ENCODE peak calls at places on chromosomes 4 and X, in eight cellular contexts. Y is central memory CD8-positive, alpha-beta T cell; P is ovary; H is midbrain; W is PC-3; F is endothelial cell of umbilical vein; O is stimulated activated CD4-positive, alpha-beta T cell treated with anti-CD3 and anti-CD28 coated beads, TNF-alpha, amount 100 ng/mL, for 4 hours; D is progenitor cell of endocrine pancreas. K is an unnamed sample.

GRCh38 chr4:140952709-140953108 is 180.6 kb downstream of the RNF150 start:
- DNase-seq in Y (no peak), P (no peak), H (no peak), W (peak), F (no peak), O (no peak), D (no peak), K (no peak)

GRCh38 chr4:75142377-75142776 is 209.5 kb downstream of the PARM1 start:
- DNase-seq in Y (no peak), P (no peak), H (no peak), W (peak), F (no peak), O (no peak), D (no peak), K (no peak)

GRCh38 chrX:128436397-128437103 is 384.3 kb upstream of the ACTRT1 start:
- DNase-seq in Y (no peak), P (no peak), H (no peak), W (peak), F (peak), O (no peak), D (no peak), K (no peak)

GRCh38 chrX:45775462-45775861 is 574.8 kb upstream of the DIPK2B start:
- DNase-seq in Y (no peak), P (no peak), H (no peak), W (peak), F (peak), O (no peak), D (no peak), K (peak)

GRCh38 chr4:47837582-47838294 is at the start of gene CORIN:
- DNase-seq in Y (no peak), P (no peak), H (no peak), W (peak), F (no peak), O (peak), D (no peak), K (peak)

GRCh38 chrX:139720979-139721378 is 13.0 kb upstream of the MCF2 start:
- DNase-seq in Y (no peak), P (no peak), H (no peak), W (no peak), F (no peak), O (no peak), D (no peak), K (no peak)

GRCh38 chrX:112058255-112058654 is 24.3 kb downstream of the TRPC5 start:
- DNase-seq in Y (no peak), P (no peak), H (no peak), W (no peak), F (no peak), O (no peak), D (no peak), K (no peak)

GRCh38 chr4:142615324-142615665 is 230.8 kb downstream of the INPP4B start:
- DNase-seq in Y (no peak), P (no peak), H (no peak), W (peak), F (no peak), O (no peak), D (no peak), K (no peak)

GRCh38 chrX:39162322-39162721 is 361.1 kb downstream of the MID1IP1 start:
- DNase-seq in Y (no peak), P (peak), H (no peak), W (no peak), F (no peak), O (peak), D (no peak), K (no peak)

GRCh38 chr4:88963817-88964216 is 93.2 kb downstream of the FAM13A start:
- DNase-seq in Y (no peak), P (no peak), H (no peak), W (peak), F (peak), O (no peak), D (no peak), K (no peak)

GRCh38 chr4:164959896-164960295 is 17.6 kb downstream of the TRIM61 start:
- DNase-seq in Y (no peak), P (no peak), H (no peak), W (peak), F (no peak), O (no peak), D (no peak), K (no peak)

GRCh38 chr4:178174756-178175155 is 732.5 kb upstream of the AGA start:
- DNase-seq in Y (no peak), P (no peak), H (no peak), W (no peak), F (no peak), O (no peak), D (no peak), K (no peak)

GRCh38 chr4:183996868-183997267 is 91.8 kb downstream of the STOX2 start:
- DNase-seq in Y (no peak), P (no peak), H (no peak), W (peak), F (no peak), O (no peak), D (no peak), K (no peak)

GRCh38 chrX:70196961-70197805 is 19.9 kb downstream of the DGAT2L6 start:
- DNase-seq in Y (peak), P (no peak), H (no peak), W (peak), F (peak), O (peak), D (peak), K (peak)

GRCh38 chr4:101158136-101158485 is 189.2 kb downstream of the PPP3CA start:
- DNase-seq in Y (no peak), P (no peak), H (no peak), W (no peak), F (no peak), O (no peak), D (no peak), K (no peak)

GRCh38 chrX:153688900-153689590 is 1.3 kb downstream of the SLC6A8 start:
- DNase-seq in Y (no peak), P (peak), H (peak), W (peak), F (peak), O (no peak), D (no peak), K (peak)

GRCh38 chr4:121950680-121951569 is 935 bp downstream of the TRPC3 start:
- DNase-seq in Y (no peak), P (no peak), H (no peak), W (no peak), F (peak), O (peak), D (peak), K (peak)

GRCh38 chr4:175947117-175947722 is 118.4 kb upstream of the WDR17 start:
- DNase-seq in Y (no peak), P (no peak), H (peak), W (peak), F (peak), O (no peak), D (no peak), K (peak)

GRCh38 chr4:123505457-123506310 is 109.1 kb downstream of the SPRY1 start:
- DNase-seq in Y (no peak), P (peak), H (peak), W (peak), F (peak), O (no peak), D (peak), K (peak)

GRCh38 chrX:53356186-53356585 is 66.3 kb downstream of the SMC1A start:
- DNase-seq in Y (no peak), P (no peak), H (no peak), W (peak), F (no peak), O (no peak), D (no peak), K (peak)

GRCh38 chrX:38313190-38313589 is 14.1 kb downstream of the RPGR start:
- DNase-seq in Y (no peak), P (no peak), H (no peak), W (peak), F (no peak), O (no peak), D (no peak), K (no peak)

GRCh38 chrX:95427389-95427788 is 1257.3 kb upstream of the DIAPH2 start:
- DNase-seq in Y (no peak), P (no peak), H (no peak), W (peak), F (no peak), O (no peak), D (no peak), K (no peak)

GRCh38 chr4:98484031-98484430 is 174.4 kb downstream of the TSPAN5 start:
- DNase-seq in Y (no peak), P (no peak), H (no peak), W (peak), F (peak), O (no peak), D (no peak), K (peak)

GRCh38 chr4:87862236-87862635 is 29.5 kb downstream of the MEPE start:
- DNase-seq in Y (no peak), P (no peak), H (no peak), W (no peak), F (no peak), O (no peak), D (no peak), K (no peak)

GRCh38 chr4:15774020-15774420 is 4.1 kb upstream of the CD38 start:
- DNase-seq in Y (no peak), P (no peak), H (no peak), W (no peak), F (no peak), O (no peak), D (no peak), K (no peak)

GRCh38 chrX:150935466-150935865 is 37.0 kb upstream of the CD99L2 start:
- DNase-seq in Y (no peak), P (no peak), H (no peak), W (peak), F (no peak), O (no peak), D (no peak), K (no peak)

GRCh38 chrX:67724359-67725110 is 180.7 kb downstream of the AR start:
- DNase-seq in Y (no peak), P (no peak), H (peak), W (no peak), F (no peak), O (no peak), D (no peak), K (peak)

GRCh38 chrX:156001001-156001666 is 3.6 kb downstream of the IL9R start:
- DNase-seq in Y (no peak), P (no peak), H (no peak), W (no peak), F (no peak), O (no peak), D (no peak), K (no peak)

GRCh38 chr4:76997454-76997853 is 47.9 kb downstream of the SEPTIN11 start:
- DNase-seq in Y (no peak), P (no peak), H (no peak), W (no peak), F (no peak), O (no peak), D (no peak), K (no peak)

GRCh38 chr4:11471613-11472012 is 42.9 kb upstream of the HS3ST1 start:
- DNase-seq in Y (peak), P (no peak), H (no peak), W (no peak), F (peak), O (no peak), D (no peak), K (peak)